ENCODE peak calls at places on chromosome 1, in four cellular contexts. One of them, this sample, is unnamed.

GRCh38 chr1:21594935-21595897 is 73.9 kb downstream of the RAP1GAP start:
- DNase-seq in ovary: peak; percentile 63
- DNase-seq in fibroblast of mammary gland: peak; percentile 63
- DNase-seq in ascending aorta: no peak
- DNase-seq in this sample: peak; percentile 82

GRCh38 chr1:187648091-187648490 is 819.3 kb downstream of the PLA2G4A start:
- DNase-seq in ovary: no peak
- DNase-seq in ascending aorta: no peak
- DNase-seq in fibroblast of mammary gland: no peak
- DNase-seq in this sample: no peak

GRCh38 chr1:183896466-183897026 is 91.6 kb downstream of the RGL1 start:
- DNase-seq in fibroblast of mammary gland: peak; percentile 93
- DNase-seq in ascending aorta: no peak
- DNase-seq in ovary: no peak
- DNase-seq in this sample: no peak

GRCh38 chr1:6860401-6860800 is 75.1 kb downstream of the CAMTA1 start:
- DNase-seq in ovary: no peak
- DNase-seq in ascending aorta: no peak
- DNase-seq in fibroblast of mammary gland: peak; percentile 67
- DNase-seq in this sample: peak; percentile 54

GRCh38 chr1:161439280-161440232 is 65.7 kb upstream of the FCGR2A start:
- DNase-seq in ovary: no peak
- DNase-seq in fibroblast of mammary gland: peak; percentile 55
- DNase-seq in ascending aorta: peak; percentile 62
- DNase-seq in this sample: no peak

GRCh38 chr1:119818181-119818580 is 6.9 kb upstream of the REG4 start:
- DNase-seq in fibroblast of mammary gland: no peak
- DNase-seq in ovary: no peak
- DNase-seq in ascending aorta: no peak
- DNase-seq in this sample: no peak

GRCh38 chr1:85495556-85495955 is 30.6 kb upstream of the DDAH1 start:
- DNase-seq in fibroblast of mammary gland: peak; percentile 48
- DNase-seq in ascending aorta: no peak
- DNase-seq in ovary: no peak
- DNase-seq in this sample: no peak

GRCh38 chr1:37634554-37635308 is at the start of gene RSPO1:
- DNase-seq in fibroblast of mammary gland: peak; percentile 17
- DNase-seq in ovary: peak; percentile 45
- DNase-seq in ascending aorta: no peak
- DNase-seq in this sample: no peak

GRCh38 chr1:86194491-86195034 is 38.0 kb upstream of the COL24A1 start:
- DNase-seq in ascending aorta: no peak
- DNase-seq in ovary: no peak
- DNase-seq in fibroblast of mammary gland: no peak
- DNase-seq in this sample: no peak

GRCh38 chr1:30514945-30515344 is 208.4 kb downstream of the MATN1 start:
- DNase-seq in ascending aorta: no peak
- DNase-seq in ovary: peak; percentile 3
- DNase-seq in fibroblast of mammary gland: no peak
- DNase-seq in this sample: no peak

GRCh38 chr1:7616076-7616833 is 154.8 kb upstream of the VAMP3 start:
- DNase-seq in ascending aorta: no peak
- DNase-seq in fibroblast of mammary gland: peak; percentile 25
- DNase-seq in ovary: peak; percentile 67
- DNase-seq in this sample: peak; percentile 53

GRCh38 chr1:31016868-31017267 is 48.6 kb downstream of the PUM1 start:
- DNase-seq in ovary: no peak
- DNase-seq in ascending aorta: no peak
- DNase-seq in fibroblast of mammary gland: no peak
- DNase-seq in this sample: no peak

GRCh38 chr1:204685236-204686006 is at the start of gene LRRN2:
- DNase-seq in fibroblast of mammary gland: no peak
- DNase-seq in ovary: peak; percentile 53
- DNase-seq in ascending aorta: no peak
- DNase-seq in this sample: no peak

GRCh38 chr1:208203848-208204609 is 40.2 kb downstream of the PLXNA2 start:
- DNase-seq in ascending aorta: peak; percentile 78
- DNase-seq in fibroblast of mammary gland: peak; percentile 23
- DNase-seq in ovary: no peak
- DNase-seq in this sample: no peak

GRCh38 chr1:234692961-234693360 is 83.0 kb upstream of the IRF2BP2 start:
- DNase-seq in ovary: no peak
- DNase-seq in ascending aorta: no peak
- DNase-seq in fibroblast of mammary gland: no peak
- DNase-seq in this sample: no peak

GRCh38 chr1:93617670-93618488 is 63.8 kb downstream of the BCAR3 start:
- DNase-seq in fibroblast of mammary gland: no peak
- DNase-seq in ascending aorta: no peak
- DNase-seq in ovary: no peak
- DNase-seq in this sample: no peak

GRCh38 chr1:62058951-62059350 is 135.7 kb upstream of the L1TD1 start:
- DNase-seq in fibroblast of mammary gland: no peak
- DNase-seq in ovary: no peak
- DNase-seq in ascending aorta: no peak
- DNase-seq in this sample: no peak

GRCh38 chr1:203169770-203170520 is 5.7 kb downstream of the MYBPH start:
- DNase-seq in ovary: peak; percentile 10
- DNase-seq in fibroblast of mammary gland: no peak
- DNase-seq in ascending aorta: no peak
- DNase-seq in this sample: no peak

GRCh38 chr1:998051-998821 is 1.7 kb downstream of the HES4 start:
- DNase-seq in ovary: no peak
- DNase-seq in ascending aorta: no peak
- DNase-seq in fibroblast of mammary gland: no peak
- DNase-seq in this sample: no peak

GRCh38 chr1:53754484-53755312 is 15.7 kb upstream of the GLIS1 start:
- DNase-seq in ovary: no peak
- DNase-seq in ascending aorta: no peak
- DNase-seq in fibroblast of mammary gland: peak; percentile 80
- DNase-seq in this sample: peak; percentile 70

GRCh38 chr1:167126811-167127210 is 32.9 kb downstream of the STYXL2 start:
- DNase-seq in ovary: no peak
- DNase-seq in ascending aorta: no peak
- DNase-seq in fibroblast of mammary gland: no peak
- DNase-seq in this sample: no peak

GRCh38 chr1:208231929-208232360 is 12.2 kb downstream of the PLXNA2 start:
- DNase-seq in ascending aorta: peak; percentile 65
- DNase-seq in fibroblast of mammary gland: peak; percentile 30
- DNase-seq in ovary: no peak
- DNase-seq in this sample: no peak

GRCh38 chr1:171917361-171917760 is 76.1 kb downstream of the DNM3 start:
- DNase-seq in ovary: no peak
- DNase-seq in fibroblast of mammary gland: no peak
- DNase-seq in ascending aorta: no peak
- DNase-seq in this sample: no peak

GRCh38 chr1:244276646-244277045 is 175.1 kb downstream of the ADSS2 start:
- DNase-seq in ovary: no peak
- DNase-seq in ascending aorta: no peak
- DNase-seq in fibroblast of mammary gland: peak; percentile 11
- DNase-seq in this sample: peak; percentile 27

GRCh38 chr1:200365897-200366426 is 43.9 kb downstream of the ZNF281 start:
- DNase-seq in fibroblast of mammary gland: no peak
- DNase-seq in ascending aorta: no peak
- DNase-seq in ovary: no peak
- DNase-seq in this sample: no peak
- TF ChIP-seq CTCF in fibroblast of mammary gland: peak; percentile 7
- TF ChIP-seq CTCF in ascending aorta: no peak
- TF ChIP-seq CTCF in ovary: no peak
- TF ChIP-seq CTCF in this sample: no peak

GRCh38 chr1:33624991-33625870 is 152.8 kb downstream of the ZSCAN20 start:
- DNase-seq in ascending aorta: peak; percentile 34
- DNase-seq in fibroblast of mammary gland: no peak
- DNase-seq in ovary: no peak
- DNase-seq in this sample: no peak
- TF ChIP-seq CTCF in ascending aorta: no peak
- TF ChIP-seq CTCF in fibroblast of mammary gland: peak; percentile 32
- TF ChIP-seq CTCF in ovary: no peak
- TF ChIP-seq CTCF in this sample: no peak

GRCh38 chr1:225958041-225958440 is 17.0 kb upstream of the LEFTY2 start:
- DNase-seq in fibroblast of mammary gland: no peak
- DNase-seq in ovary: peak; percentile 3
- DNase-seq in ascending aorta: no peak
- DNase-seq in this sample: no peak

GRCh38 chr1:225965231-225965630 is 24.2 kb upstream of the LEFTY2 start:
- DNase-seq in ascending aorta: no peak
- DNase-seq in ovary: peak; percentile 38
- DNase-seq in fibroblast of mammary gland: no peak
- DNase-seq in this sample: no peak

GRCh38 chr1:225961659-225962439 is 20.8 kb upstream of the LEFTY2 start:
- DNase-seq in ascending aorta: no peak
- DNase-seq in fibroblast of mammary gland: no peak
- DNase-seq in ovary: no peak
- DNase-seq in this sample: peak; percentile 4

GRCh38 chr1:225963735-225964530 is 22.9 kb upstream of the LEFTY2 start:
- DNase-seq in ovary: no peak
- DNase-seq in fibroblast of mammary gland: peak; percentile 31
- DNase-seq in ascending aorta: no peak
- DNase-seq in this sample: no peak

GRCh38 chr1:225962440-225962975 is 21.5 kb upstream of the LEFTY2 start:
- DNase-seq in ovary: peak; percentile 62
- DNase-seq in fibroblast of mammary gland: peak; percentile 20
- DNase-seq in ascending aorta: no peak
- DNase-seq in this sample: peak; percentile 25
- TF ChIP-seq CTCF in ovary: no peak
- TF ChIP-seq CTCF in fibroblast of mammary gland: peak; percentile 58
- TF ChIP-seq CTCF in ascending aorta: peak; percentile 32
- TF ChIP-seq CTCF in this sample: peak; percentile 23

DNA sequence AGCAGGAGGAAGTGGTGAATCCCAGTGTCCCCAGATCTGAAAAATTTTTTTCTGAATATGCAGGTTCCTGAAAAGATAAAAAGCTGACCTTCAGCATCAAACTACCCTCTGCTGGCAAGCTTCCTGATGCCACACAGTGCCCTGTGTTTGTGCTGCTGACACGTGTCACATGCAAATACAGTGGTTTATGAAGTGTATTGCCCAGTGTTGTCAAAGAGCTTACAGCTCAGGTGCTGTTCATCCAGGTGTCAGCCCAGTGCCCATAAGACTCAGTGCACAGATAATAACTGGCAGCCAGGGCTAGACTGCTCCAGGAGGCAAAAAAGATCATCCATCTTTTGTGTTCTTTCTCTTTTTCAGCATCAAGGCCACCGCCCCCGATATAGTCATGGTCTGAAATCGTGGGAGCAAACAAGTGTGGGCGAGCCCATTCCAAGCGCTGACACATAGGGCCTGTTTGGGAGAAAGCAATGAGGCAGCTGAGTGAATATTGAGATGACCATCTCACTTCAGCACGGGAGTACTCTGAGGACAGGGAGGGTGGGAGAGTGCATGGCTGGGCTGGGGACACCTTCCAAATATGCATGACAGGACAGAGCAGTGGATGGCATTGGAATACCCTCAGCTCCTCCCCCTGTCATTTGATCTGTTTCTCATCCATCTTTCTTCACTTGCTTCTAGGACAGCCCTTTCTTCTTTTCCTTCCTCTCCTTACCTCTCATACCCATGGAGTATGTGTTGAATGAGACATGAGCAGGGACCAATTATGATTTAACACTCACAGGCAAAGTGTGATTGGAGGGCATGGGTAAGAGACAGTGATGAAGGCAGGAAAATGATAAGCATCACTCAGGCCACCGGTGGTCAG is 6.4 kb upstream of the KCNK1 start:
- DNase-seq in ovary: no peak
- DNase-seq in fibroblast of mammary gland: peak; percentile 50
- DNase-seq in ascending aorta: no peak
- DNase-seq in this sample: peak; percentile 34
- TF ChIP-seq CTCF in ovary: no peak
- TF ChIP-seq CTCF in fibroblast of mammary gland: no peak
- TF ChIP-seq CTCF in ascending aorta: no peak
- TF ChIP-seq CTCF in this sample: no peak

GRCh38 chr1:25744140-25744581 is 55.8 kb upstream of the SELENON start:
- DNase-seq in fibroblast of mammary gland: peak; percentile 68
- DNase-seq in ovary: peak; percentile 80
- DNase-seq in ascending aorta: peak; percentile 83
- DNase-seq in this sample: peak; percentile 87
- TF ChIP-seq CTCF in fibroblast of mammary gland: peak; percentile 62
- TF ChIP-seq CTCF in ovary: peak; percentile 21
- TF ChIP-seq CTCF in ascending aorta: peak; percentile 32
- TF ChIP-seq CTCF in this sample: peak; percentile 17

DNA sequence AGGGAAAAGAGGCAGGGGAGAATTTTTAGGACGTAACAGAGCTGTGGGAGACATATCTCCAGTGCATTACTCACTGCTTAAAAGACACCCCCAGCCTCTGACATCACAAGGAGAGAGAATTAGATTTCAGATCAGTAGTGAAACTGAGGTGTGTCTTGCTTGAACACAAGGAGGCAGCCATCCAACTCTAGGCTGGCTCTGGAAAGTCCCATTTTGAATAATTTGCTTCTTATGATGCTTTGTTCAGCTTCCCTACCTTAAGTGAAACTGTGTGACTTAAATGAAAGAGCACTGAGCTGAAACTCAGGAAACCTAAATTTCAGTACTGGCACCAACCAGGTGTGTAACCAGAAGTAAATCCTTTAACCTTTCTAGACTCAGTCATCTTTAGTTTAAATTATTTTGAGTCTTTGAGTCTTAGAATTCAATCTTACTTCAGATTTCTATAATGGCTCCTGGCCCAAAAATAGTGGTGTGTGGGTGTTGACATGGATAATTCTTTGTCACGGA is 251.6 kb upstream of the SGIP1 start:
- DNase-seq in fibroblast of mammary gland: peak; percentile 88
- DNase-seq in ovary: no peak
- DNase-seq in ascending aorta: no peak
- DNase-seq in this sample: no peak
- TF ChIP-seq CTCF in fibroblast of mammary gland: peak; percentile 17
- TF ChIP-seq CTCF in ovary: no peak
- TF ChIP-seq CTCF in ascending aorta: no peak
- TF ChIP-seq CTCF in this sample: no peak

DNA sequence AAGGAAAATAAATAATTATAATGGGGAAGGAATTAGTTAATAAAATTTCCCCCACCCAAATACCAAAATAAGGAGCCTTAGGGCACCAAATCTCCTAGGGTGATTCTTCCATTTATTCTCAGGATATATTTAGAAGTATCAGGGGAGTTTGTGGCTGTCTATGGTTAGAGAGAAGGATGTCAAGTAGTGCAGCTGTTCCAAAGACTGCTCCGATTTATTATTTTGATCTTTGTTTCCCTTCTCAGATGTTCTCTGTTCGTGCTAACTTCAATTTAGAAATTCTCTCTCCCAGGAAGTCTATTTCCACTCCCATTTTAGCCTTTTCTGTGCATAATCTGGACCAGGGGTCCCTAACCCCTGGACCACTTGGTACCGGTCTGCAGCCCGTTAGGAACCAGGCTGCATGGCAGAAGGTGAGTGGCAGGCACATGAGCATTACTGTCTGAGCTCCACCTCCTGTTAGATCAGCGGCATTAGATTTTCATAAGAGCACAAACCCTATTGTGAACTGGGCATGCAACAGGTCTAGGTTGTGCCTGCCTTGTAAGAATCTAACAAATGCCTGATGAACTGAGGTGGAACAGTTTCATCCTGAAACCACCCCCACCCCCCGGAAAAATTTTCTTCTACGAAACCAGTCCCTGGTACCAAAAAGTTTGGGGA is 9.3 kb upstream of the MAST2 start:
- DNase-seq in ascending aorta: no peak
- DNase-seq in fibroblast of mammary gland: no peak
- DNase-seq in ovary: no peak
- DNase-seq in this sample: no peak
- TF ChIP-seq CTCF in ascending aorta: no peak
- TF ChIP-seq CTCF in fibroblast of mammary gland: no peak
- TF ChIP-seq CTCF in ovary: no peak
- TF ChIP-seq CTCF in this sample: no peak

This sample was measured in adrenal gland.